ENCODE peak calls at places on chromosomes 7 and 10, in four cellular contexts. G, F, R and Y are unnamed samples.
A peak's percentile ranks its signal among the peaks of the same experiment; 100 is the strongest.

GRCh38 chr10:47299989-47300931 is at the start of gene GDF10:
- DNase-seq in G (no peak), R (no peak), F (no peak), Y (no peak)

GRCh38 chr7:96548664-96549063 is 161.0 kb downstream of the SEM1 start:
- DNase-seq in G (peak; percentile 88), F (no peak), R (no peak), Y (no peak)

GRCh38 chr10:4174197-4174596 is 389.2 kb upstream of the KLF6 start:
- DNase-seq in G (no peak), R (no peak), F (no peak), Y (no peak)

GRCh38 chr10:122374859-122375721 is 582 bp downstream of the PLEKHA1 start:
- DNase-seq in G (no peak), F (peak; percentile 73), R (peak; percentile 83), Y (peak; percentile 76)

GRCh38 chr7:18498327-18498726 is 2.8 kb downstream of the HDAC9 start:
- DNase-seq in R (no peak), G (no peak), F (no peak), Y (no peak)

GRCh38 chr7:121079425-121080169 is 91.1 kb downstream of the CPED1 start:
- DNase-seq in F (peak; percentile 75), G (no peak), R (no peak), Y (no peak)

GRCh38 chr7:43143918-43144589 is 31.6 kb downstream of the HECW1 start:
- DNase-seq in R (no peak), G (no peak), F (no peak), Y (no peak)

GRCh38 chr10:112585052-112585451 is 138.0 kb downstream of the VTI1A start:
- DNase-seq in F (peak; percentile 56), G (no peak), R (peak; percentile 31), Y (no peak)

GRCh38 chr10:97830064-97830463 is 19.6 kb upstream of the GOLGA7B start:
- DNase-seq in F (no peak), G (no peak), R (no peak), Y (peak; percentile 49)

GRCh38 chr10:51300617-51301350 is 226.5 kb downstream of the PRKG1 start:
- DNase-seq in R (no peak), F (no peak), G (no peak), Y (no peak)

GRCh38 chr10:99593312-99593711 is 26.9 kb downstream of the SLC25A28 start:
- DNase-seq in R (no peak), G (no peak), F (no peak), Y (no peak)

GRCh38 chr10:94423627-94424026 is 21.3 kb downstream of the TBC1D12 start:
- DNase-seq in R (no peak), G (no peak), F (peak; percentile 75), Y (no peak)

GRCh38 chr7:26422761-26423160 is 131.1 kb downstream of the SNX10 start:
- DNase-seq in F (no peak), G (no peak), R (no peak), Y (no peak)

GRCh38 chr7:30348083-30348560 is 63.7 kb downstream of the ZNRF2 start:
- DNase-seq in R (peak; percentile 95), G (no peak), F (peak; percentile 96), Y (no peak)

GRCh38 chr10:53521081-53521480 is 748.5 kb upstream of the MBL2 start:
- DNase-seq in G (no peak), R (no peak), F (no peak), Y (no peak)

GRCh38 chr10:28326516-28327493 is 23.9 kb upstream of the MPP7 start:
- DNase-seq in G (no peak), R (peak; percentile 37), F (peak; percentile 66), Y (peak; percentile 47)

GRCh38 chr10:37856881-37857286 is 526 bp downstream of the ZNF248 start:
- DNase-seq in F (no peak), G (no peak), R (no peak), Y (no peak)

GRCh38 chr7:103065666-103066065 is 8.9 kb downstream of the FBXL13 start:
- DNase-seq in R (peak; percentile 55), F (peak; percentile 32), G (no peak), Y (no peak)

GRCh38 chr7:86664486-86664885 is 20.8 kb downstream of the GRM3 start:
- DNase-seq in G (no peak), F (no peak), R (no peak), Y (no peak)

GRCh38 chr10:3231951-3232730 is 59.6 kb upstream of the PITRM1 start:
- DNase-seq in R (no peak), G (no peak), F (peak; percentile 65), Y (no peak)

GRCh38 chr10:12723240-12723639 is 278.3 kb downstream of the CCDC3 start:
- DNase-seq in R (no peak), G (no peak), F (no peak), Y (no peak)

GRCh38 chr10:28293238-28294168 is 9.4 kb downstream of the MPP7 start:
- DNase-seq in G (no peak), R (peak; percentile 5), F (peak; percentile 41), Y (no peak)

GRCh38 chr7:96901822-96902412 is 103.4 kb upstream of the DLX6 start:
- DNase-seq in G (peak; percentile 28), F (no peak), R (no peak), Y (no peak)

GRCh38 chr10:22552888-22553378 is 161.4 kb downstream of the PIP4K2A start:
- DNase-seq in R (peak; percentile 44), F (peak; percentile 60), G (no peak), Y (no peak)

GRCh38 chr7:72098812-72099211 is 313.3 kb downstream of the CALN1 start:
- DNase-seq in F (no peak), G (no peak), R (no peak), Y (no peak)